ENCODE peak calls at places on chromosomes 11 and 22, in nine cellular contexts. Q is GM12864, H is H1, D is mammary epithelial cell, V is PC-9, J is transverse colon, K is sigmoid colon, P is Caco-2, M is A549. U is an unnamed sample.

GRCh38 chr11:115611343-115611742 is 107.1 kb upstream of the CADM1 start:
- DNase-seq in Q (no peak), H (no peak), D (no peak), V (no peak), J (no peak), K (no peak), P (no peak), M (no peak), U (no peak)

GRCh38 chr22:50481440-50482106 is at the start of gene ADM2:
- DNase-seq in Q (no peak), H (peak; percentile 89), D (no peak), V (no peak), J (peak; percentile 73), K (no peak), P (peak; percentile 80), M (no peak), U (peak; percentile 25)

GRCh38 chr11:61294717-61295595 is at the start of gene VWCE:
- DNase-seq in Q (no peak), H (peak; percentile 86), D (peak; percentile 20), V (no peak), J (peak; percentile 38), K (peak; percentile 70), P (peak; percentile 82), M (peak; percentile 50), U (peak; percentile 45)

GRCh38 chr11:9003573-9004309 is at the start of gene NRIP3:
- DNase-seq in Q (no peak), H (peak; percentile 83), D (peak; percentile 52), V (no peak), J (peak; percentile 81), K (peak; percentile 88), P (peak; percentile 89), M (peak; percentile 48), U (peak; percentile 56)

GRCh38 chr11:134988495-134988894 is 576.5 kb upstream of the B3GAT1 start:
- DNase-seq in Q (no peak), H (no peak), D (no peak), V (no peak), J (no peak), K (no peak), P (no peak), M (no peak), U (no peak)

GRCh38 chr11:66906077-66906929 is 49.4 kb downstream of the LRFN4 start:
- DNase-seq in Q (no peak), H (no peak), D (peak; percentile 93), V (no peak), J (no peak), K (no peak), P (no peak), M (peak; percentile 61), U (peak; percentile 40)

GRCh38 chr22:50009765-50010675 is 2.5 kb downstream of the IL17REL start:
- DNase-seq in Q (no peak), H (peak; percentile 49), D (no peak), V (no peak), J (peak; percentile 5), K (peak; percentile 61), P (no peak), M (no peak), U (no peak)

GRCh38 chr11:106585061-106585460 is 433.2 kb downstream of the GUCY1A2 start:
- DNase-seq in Q (no peak), H (no peak), D (peak; percentile 20), V (no peak), J (no peak), K (no peak), P (peak; percentile 25), M (peak; percentile 6), U (peak; percentile 59)

GRCh38 chr22:35756722-35757121 is 39.0 kb downstream of the APOL5 start:
- DNase-seq in Q (no peak), H (no peak), D (no peak), V (no peak), J (no peak), K (no peak), P (no peak), M (no peak), U (no peak)

GRCh38 chr22:35752833-35753189 is 35.1 kb downstream of the APOL5 start:
- DNase-seq in Q (no peak), H (no peak), D (no peak), V (no peak), J (no peak), K (no peak), P (no peak), M (no peak), U (peak; percentile 44)

GRCh38 chr22:35754761-35755160 is 37.1 kb downstream of the APOL5 start:
- DNase-seq in Q (no peak), H (no peak), D (peak; percentile 16), V (no peak), J (no peak), K (no peak), P (no peak), M (no peak), U (no peak)

GRCh38 chr22:35749808-35750207 is 32.1 kb downstream of the APOL5 start:
- DNase-seq in Q (no peak), H (no peak), D (no peak), V (no peak), J (no peak), K (no peak), P (no peak), M (no peak), U (no peak)

DNA sequence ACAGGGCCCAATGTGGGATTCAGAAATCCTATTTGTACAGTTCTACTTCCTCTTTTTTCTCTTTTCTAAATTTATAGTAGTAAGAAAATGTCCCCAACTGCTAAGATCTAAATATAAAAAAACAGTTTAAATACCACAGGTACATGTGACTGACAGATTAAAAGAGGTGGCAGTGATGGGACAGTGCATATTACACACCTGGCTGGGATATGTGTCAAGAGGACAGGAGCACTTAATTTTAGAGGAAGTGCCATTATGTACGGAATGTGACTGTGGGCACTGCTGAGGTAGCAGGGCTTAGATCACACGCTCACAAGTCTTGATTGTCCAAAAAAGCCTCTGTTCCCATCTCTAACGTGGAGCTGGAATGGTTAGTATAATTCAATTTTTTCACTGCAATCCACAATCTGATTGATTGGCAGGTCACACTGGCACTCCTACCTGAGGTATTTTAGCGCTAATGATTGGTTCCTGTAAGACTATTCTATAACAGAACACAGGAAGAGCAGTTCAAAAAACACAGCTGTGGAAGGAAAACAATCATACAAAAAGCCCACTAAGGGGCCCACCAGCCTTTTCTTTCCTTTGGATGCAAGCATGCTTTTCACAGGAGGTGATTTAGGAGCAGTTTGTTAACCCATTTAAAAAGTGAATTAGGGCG is 34.6 kb downstream of the APOL5 start:
- DNase-seq in Q (no peak), H (no peak), D (no peak), V (no peak), J (no peak), K (no peak), P (no peak), M (no peak), U (no peak)
- H3K4me3 ChIP-seq in Q (no peak overlapping the region), H (no peak overlapping the region), D (no peak overlapping the region), V (no peak overlapping the region), J (no peak overlapping the region), K (no peak overlapping the region), P (no peak overlapping the region), M (no peak overlapping the region), U (no peak overlapping the region)

GRCh38 chr11:118618991-118619375 is 11.6 kb downstream of the PHLDB1 start:
- DNase-seq in Q (no peak), H (no peak), D (peak; percentile 39), V (no peak), J (no peak), K (peak; percentile 82), P (no peak), M (no peak), U (peak; percentile 88)

GRCh38 chr11:118619444-118620205 is 12.2 kb downstream of the PHLDB1 start:
- DNase-seq in Q (no peak), H (no peak), D (peak; percentile 94), V (peak; percentile 89), J (no peak), K (peak; percentile 80), P (no peak), M (peak; percentile 53), U (peak; percentile 97)

GRCh38 chr11:118621071-118621815 is 13.8 kb downstream of the PHLDB1 start:
- DNase-seq in Q (no peak), H (peak; percentile 89), D (peak; percentile 92), V (peak; percentile 82), J (peak; percentile 82), K (peak; percentile 96), P (peak; percentile 96), M (no peak), U (peak; percentile 88)

GRCh38 chr11:118621898-118622375 is 14.5 kb downstream of the PHLDB1 start:
- DNase-seq in Q (no peak), H (no peak), D (no peak), V (no peak), J (no peak), K (no peak), P (no peak), M (no peak), U (no peak)

DNA sequence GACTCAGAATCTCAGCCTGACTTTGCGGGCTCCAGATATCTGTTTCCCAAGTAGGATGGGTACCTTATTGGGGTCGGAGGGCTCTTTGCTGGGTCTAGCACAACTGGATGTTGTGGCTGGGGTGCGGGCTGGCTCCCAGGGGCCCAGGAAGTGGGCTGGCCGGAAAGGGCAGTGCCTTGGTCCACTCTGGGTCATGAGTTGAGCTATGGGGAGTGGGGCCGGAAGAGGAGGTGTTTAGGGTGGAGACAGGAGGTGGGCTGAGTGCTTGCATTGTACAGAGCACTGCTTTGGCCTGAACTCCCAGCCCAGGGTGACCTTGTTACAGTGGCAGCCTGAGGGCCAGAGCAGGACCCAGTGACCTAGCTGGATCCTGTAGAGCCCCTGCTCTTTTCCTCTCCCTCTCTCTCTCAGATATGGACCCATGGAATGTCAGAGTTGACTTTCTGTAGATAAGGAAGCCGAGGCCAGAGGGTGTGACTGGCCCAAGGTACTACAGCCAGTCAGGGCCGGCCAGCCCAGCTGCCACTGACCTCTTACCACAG is 13.2 kb downstream of the PHLDB1 start:
- DNase-seq in Q (no peak), H (no peak), D (no peak), V (peak; percentile 86), J (no peak), K (no peak), P (peak; percentile 90), M (no peak), U (peak; percentile 55)
- H3K4me3 ChIP-seq in Q (no peak overlapping the region), H (peak overlapping the region; percentile 41), D (peak overlapping the region; percentile 82), V (peak overlapping the region; percentile 67), J (peak overlapping the region; percentile 56), K (peak overlapping the region; percentile 58), P (peak overlapping the region; percentile 63), M (no peak overlapping the region), U (peak overlapping the region; percentile 71)

GRCh38 chr11:72707032-72707431 is 32.8 kb upstream of the PDE2A start:
- DNase-seq in Q (no peak), H (no peak), D (no peak), V (no peak), J (no peak), K (no peak), P (no peak), M (no peak), U (no peak)
- H3K4me3 ChIP-seq in Q (no peak overlapping the region), H (no peak overlapping the region), D (no peak overlapping the region), V (no peak overlapping the region), J (no peak overlapping the region), K (no peak overlapping the region), P (no peak overlapping the region), M (no peak overlapping the region), U (no peak overlapping the region)

GRCh38 chr11:123558536-123559315 is 95.7 kb downstream of the SCN3B start:
- DNase-seq in Q (no peak), H (no peak), D (no peak), V (no peak), J (no peak), K (no peak), P (no peak), M (no peak), U (no peak)
- H3K4me3 ChIP-seq in Q (no peak overlapping the region), H (no peak overlapping the region), D (no peak overlapping the region), V (no peak overlapping the region), J (no peak overlapping the region), K (no peak overlapping the region), P (no peak overlapping the region), M (no peak overlapping the region), U (no peak overlapping the region)